ENCODE peak calls at places on chromosomes 16 and 17, in four cellular contexts. F is substantia nigra, T is adrenal gland, A is cardiac muscle cell. W is an unnamed sample.
A peak's percentile ranks its signal among the peaks of the same experiment; 100 is the strongest.

GRCh38 chr16:88768041-88768876 is 16.8 kb downstream of the PIEZO1 start:
- DNase-seq in F (peak; percentile 28), T (peak; percentile 44), A (peak; percentile 90), W (peak; percentile 97)

GRCh38 chr17:40021471-40021961 is 6.3 kb downstream of the CSF3 start:
- DNase-seq in F (no peak), T (peak; percentile 95), A (no peak), W (no peak)

GRCh38 chr17:50173335-50173941 is 7.6 kb downstream of the SGCA start:
- DNase-seq in F (no peak), T (no peak), A (peak; percentile 61), W (peak; percentile 22)

GRCh38 chr17:50699410-50699809 is 8.3 kb downstream of the ANKRD40 start:
- DNase-seq in F (no peak), T (no peak), A (no peak), W (no peak)

GRCh38 chr17:61490540-61490975 is 38.3 kb downstream of the TBX4 start:
- DNase-seq in F (no peak), T (no peak), A (no peak), W (no peak)

GRCh38 chr17:6752068-6752909 is 3.6 kb upstream of the XAF1 start:
- DNase-seq in F (no peak), T (peak; percentile 73), A (no peak), W (no peak)

GRCh38 chr16:51542856-51543510 is 391.9 kb upstream of the SALL1 start:
- DNase-seq in F (no peak), T (no peak), A (no peak), W (no peak)

GRCh38 chr17:48909796-48910195 is 1.6 kb downstream of the UBE2Z start:
- DNase-seq in F (no peak), T (peak; percentile 34), A (no peak), W (peak; percentile 10)

GRCh38 chr16:11630230-11631056 is 37.8 kb upstream of the SNN start:
- DNase-seq in F (no peak), T (peak; percentile 42), A (no peak), W (no peak)

GRCh38 chr16:30902070-30902972 is 5.9 kb downstream of the CTF1 start:
- DNase-seq in F (peak; percentile 43), T (peak; percentile 63), A (peak; percentile 89), W (peak; percentile 65)

GRCh38 chr16:47885489-47885888 is 270.3 kb downstream of the ABCC12 start:
- DNase-seq in F (no peak), T (no peak), A (no peak), W (no peak)

GRCh38 chr16:53100889-53101288 is 46.1 kb downstream of the CHD9 start:
- DNase-seq in F (no peak), T (no peak), A (no peak), W (no peak)

GRCh38 chr16:84344781-84345180 is 23.6 kb upstream of the ATP2C2 start:
- DNase-seq in F (no peak), T (no peak), A (no peak), W (peak; percentile 18)

GRCh38 chr16:20849587-20850390 is 43.5 kb downstream of the REXO5 start:
- DNase-seq in F (peak; percentile 48), T (peak; percentile 65), A (peak; percentile 58), W (peak; percentile 75)

GRCh38 chr16:4870138-4870671 is 22.9 kb downstream of the UBN1 start:
- DNase-seq in F (no peak), T (no peak), A (no peak), W (peak; percentile 76)

GRCh38 chr16:31471875-31472558 is at the start of gene TGFB1I1:
- DNase-seq in F (no peak), T (no peak), A (peak; percentile 60), W (peak; percentile 24)

GRCh38 chr16:11356573-11357331 is 11.5 kb downstream of the RMI2 start:
- DNase-seq in F (peak; percentile 54), T (no peak), A (peak; percentile 77), W (peak; percentile 78)

GRCh38 chr16:49836218-49836617 is 19.7 kb downstream of the ZNF423 start:
- DNase-seq in F (no peak), T (no peak), A (no peak), W (no peak)

GRCh38 chr17:28613916-28614315 is at the start of gene RSKR:
- DNase-seq in F (no peak), T (no peak), A (no peak), W (no peak)

GRCh38 chr17:29115906-29116651 is 64.1 kb downstream of the MYO18A start:
- DNase-seq in F (no peak), T (no peak), A (peak; percentile 42), W (no peak)

GRCh38 chr17:40290629-40291296 is 3.1 kb downstream of the CDC6 start:
- DNase-seq in F (peak; percentile 8), T (peak; percentile 62), A (peak; percentile 72), W (peak; percentile 45)

GRCh38 chr16:19521471-19522368 is at the start of gene GDE1:
- DNase-seq in F (peak; percentile 98), T (peak; percentile 91), A (peak; percentile 97), W (peak; percentile 96)

GRCh38 chr17:62062313-62062712 is 2.8 kb downstream of the MED13 start:
- DNase-seq in F (no peak), T (no peak), A (no peak), W (no peak)

GRCh38 chr16:88317619-88317977 is 65.2 kb upstream of the ZNF469 start:
- DNase-seq in F (no peak), T (no peak), A (no peak), W (no peak)

GRCh38 chr16:54268340-54268739 is 18.2 kb downstream of the IRX3 start:
- DNase-seq in F (no peak), T (no peak), A (no peak), W (no peak)

GRCh38 chr16:82464192-82464591 is 162.6 kb upstream of the CDH13 start:
- DNase-seq in F (no peak), T (no peak), A (no peak), W (no peak)

GRCh38 chr16:117381-118365 is 20.8 kb downstream of the NPRL3 start:
- DNase-seq in F (no peak), T (peak; percentile 68), A (peak; percentile 85), W (peak; percentile 93)

GRCh38 chr16:88673685-88674398 is 11.0 kb upstream of the MVD start:
- DNase-seq in F (no peak), T (no peak), A (peak; percentile 44), W (no peak)

GRCh38 chr17:19723967-19724366 is 7.6 kb upstream of the SLC47A2 start:
- DNase-seq in F (no peak), T (no peak), A (no peak), W (no peak)

GRCh38 chr17:44772308-44773024 is 13.7 kb downstream of the ADAM11 start:
- DNase-seq in F (no peak), T (no peak), A (no peak), W (no peak)

GRCh38 chr17:27491713-27492190 is 35.5 kb downstream of the KSR1 start:
- DNase-seq in F (no peak), T (no peak), A (peak; percentile 49), W (peak; percentile 1)

GRCh38 chr16:89191033-89191900 is 9.1 kb downstream of the SLC22A31 start:
- DNase-seq in F (no peak), T (no peak), A (no peak), W (no peak)

GRCh38 chr17:64118452-64118979 is 11.4 kb downstream of the ERN1 start:
- DNase-seq in F (no peak), T (peak; percentile 83), A (peak; percentile 26), W (peak; percentile 83)

GRCh38 chr17:1126801-1127550 is 52.8 kb downstream of the ABR start:
- DNase-seq in F (no peak), T (no peak), A (no peak), W (no peak)

GRCh38 chr17:75649687-75650086 is 16.5 kb downstream of the SMIM5 start:
- DNase-seq in F (no peak), T (no peak), A (no peak), W (no peak)

GRCh38 chr17:27293359-27293897 is 486 bp upstream of the WSB1 start:
- DNase-seq in F (peak; percentile 12), T (peak; percentile 18), A (no peak), W (peak; percentile 32)

GRCh38 chr16:84500531-84500930 is 3.9 kb downstream of the MEAK7 start:
- DNase-seq in F (no peak), T (no peak), A (no peak), W (no peak)

GRCh38 chr17:21018894-21019293 is 23.9 kb downstream of the USP22 start:
- DNase-seq in F (no peak), T (no peak), A (no peak), W (no peak)

DNA sequence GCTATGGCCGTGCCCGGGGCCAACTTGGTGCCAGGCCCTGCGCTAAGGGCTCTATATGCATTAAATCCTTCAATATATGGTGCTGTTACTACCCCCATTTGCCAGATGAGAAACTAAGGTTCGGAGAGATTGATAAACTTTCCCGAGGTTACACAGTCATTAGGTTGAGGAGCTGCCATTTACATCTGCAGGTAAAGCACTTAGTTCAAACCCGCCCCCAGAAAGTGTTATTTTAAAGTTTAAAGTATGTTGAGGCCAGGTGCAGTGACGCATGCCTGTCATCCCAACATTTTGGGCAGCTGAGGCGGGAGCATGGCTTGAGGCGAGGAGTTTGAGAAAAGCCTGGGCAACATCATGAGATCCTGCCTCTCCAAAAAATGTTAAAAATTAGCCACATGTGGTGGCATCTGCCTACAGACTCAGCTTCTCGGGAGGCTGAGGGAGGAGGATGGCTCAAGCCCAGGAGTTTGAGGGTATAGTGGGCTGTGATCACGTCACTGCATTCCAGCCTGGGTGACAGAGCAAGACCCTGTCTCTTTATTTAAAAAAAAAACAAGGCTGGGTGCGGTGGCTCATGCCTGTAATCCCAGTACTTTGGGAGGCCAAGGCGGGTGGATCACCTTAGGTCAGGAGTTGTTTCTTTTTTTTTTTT is 264.7 kb downstream of the PARN start:
- DNase-seq in F (no peak), T (no peak), A (no peak), W (no peak)
- H3K27ac ChIP-seq in F (no peak overlapping the region), T (no peak overlapping the region), A (no peak overlapping the region), W (no peak overlapping the region)

GRCh38 chr17:57927048-57927723 is 28.0 kb downstream of the CUEDC1 start:
- DNase-seq in F (peak; percentile 74), T (peak; percentile 36), A (no peak), W (peak; percentile 88)

GRCh38 chr17:57930239-57930638 is 25.0 kb downstream of the CUEDC1 start:
- DNase-seq in F (no peak), T (no peak), A (no peak), W (no peak)

GRCh38 chr17:57931488-57932137 is 23.6 kb downstream of the CUEDC1 start:
- DNase-seq in F (no peak), T (no peak), A (no peak), W (no peak)

GRCh38 chr17:57928898-57929297 is 26.3 kb downstream of the CUEDC1 start:
- DNase-seq in F (no peak), T (no peak), A (no peak), W (no peak)

DNA sequence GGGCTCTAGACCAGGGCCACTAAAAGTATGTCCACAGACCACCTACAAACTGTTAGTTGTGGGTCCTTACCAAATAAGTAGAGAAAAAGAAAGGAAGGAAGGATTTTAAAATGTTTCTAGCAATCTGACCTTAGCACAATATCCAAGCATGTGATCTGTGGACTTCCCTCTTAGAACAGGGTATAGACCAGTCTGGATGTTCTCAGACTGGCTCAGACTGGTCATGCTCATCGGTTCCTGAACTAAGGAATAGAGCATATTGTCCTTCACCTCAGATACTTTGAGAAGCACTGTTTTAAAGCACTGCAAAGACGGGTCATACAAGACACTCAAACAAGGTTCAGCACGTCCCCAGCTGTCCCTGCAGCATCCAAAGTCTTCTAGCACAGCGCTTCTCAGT is 25.8 kb downstream of the CUEDC1 start:
- DNase-seq in F (no peak), T (no peak), A (no peak), W (no peak)
- H3K27ac ChIP-seq in F (peak overlapping the region; percentile 95), T (peak overlapping the region; percentile 4), A (no peak overlapping the region), W (no peak overlapping the region)

GRCh38 chr17:76868176-76868668 is at the start of gene MGAT5B:
- DNase-seq in F (peak; percentile 28), T (peak; percentile 70), A (peak; percentile 91), W (peak; percentile 76)
- H3K27ac ChIP-seq in F (no peak within 1 kb of the TSS), T (no peak within 1 kb of the TSS), A (no peak within 1 kb of the TSS), W (no peak within 1 kb of the TSS)

GRCh38 chr17:78980624-78980972 is 875 bp upstream of the LGALS3BP start:
- DNase-seq in F (no peak), T (no peak), A (no peak), W (no peak)
- H3K27ac ChIP-seq in F (peak overlapping the region; percentile 92), T (peak overlapping the region; percentile 77), A (peak overlapping the region; percentile 85), W (no peak overlapping the region)

W was measured in thyroid gland.